ENCODE peak calls at places on chromosome 5, in five cellular contexts. One of them, this sample, is unnamed.

GRCh38 chr5:31770157-31770556 is 131.2 kb downstream of the PDZD2 start:
- DNase-seq in tibial artery: no peak
- DNase-seq in heart left ventricle: no peak
- DNase-seq in cardiac fibroblast: no peak
- DNase-seq in PC-3: no peak
- DNase-seq in this sample: no peak

GRCh38 chr5:145283101-145283500 is 552.0 kb downstream of the PRELID2 start:
- DNase-seq in tibial artery: no peak
- DNase-seq in heart left ventricle: no peak
- DNase-seq in cardiac fibroblast: peak
- DNase-seq in PC-3: no peak
- DNase-seq in this sample: no peak

GRCh38 chr5:54832066-54832465 is 153.3 kb downstream of the ESM1 start:
- DNase-seq in tibial artery: no peak
- DNase-seq in heart left ventricle: no peak
- DNase-seq in cardiac fibroblast: no peak
- DNase-seq in PC-3: no peak
- DNase-seq in this sample: no peak

GRCh38 chr5:177094224-177095087 is 7.7 kb downstream of the FGFR4 start:
- DNase-seq in tibial artery: no peak
- DNase-seq in heart left ventricle: peak
- DNase-seq in cardiac fibroblast: peak
- DNase-seq in PC-3: no peak
- DNase-seq in this sample: no peak

GRCh38 chr5:171630047-171630669 is 155.5 kb upstream of the SMIM23 start:
- DNase-seq in tibial artery: peak
- DNase-seq in heart left ventricle: peak
- DNase-seq in cardiac fibroblast: peak
- DNase-seq in PC-3: peak
- DNase-seq in this sample: no peak

GRCh38 chr5:158537343-158537742 is 562.4 kb downstream of the EBF1 start:
- DNase-seq in tibial artery: no peak
- DNase-seq in heart left ventricle: no peak
- DNase-seq in cardiac fibroblast: no peak
- DNase-seq in PC-3: no peak
- DNase-seq in this sample: no peak

GRCh38 chr5:5353681-5354080 is 68.8 kb upstream of the ICE1 start:
- DNase-seq in tibial artery: no peak
- DNase-seq in heart left ventricle: no peak
- DNase-seq in cardiac fibroblast: no peak
- DNase-seq in PC-3: no peak
- DNase-seq in this sample: no peak

GRCh38 chr5:118553662-118554061 is 434.7 kb downstream of the DTWD2 start:
- DNase-seq in tibial artery: peak
- DNase-seq in heart left ventricle: no peak
- DNase-seq in cardiac fibroblast: peak
- DNase-seq in PC-3: peak
- DNase-seq in this sample: no peak

GRCh38 chr5:51843893-51844292 is 460.6 kb downstream of the ISL1 start:
- DNase-seq in tibial artery: no peak
- DNase-seq in heart left ventricle: peak
- DNase-seq in cardiac fibroblast: no peak
- DNase-seq in PC-3: no peak
- DNase-seq in this sample: no peak

GRCh38 chr5:179796877-179797608 is 3.3 kb downstream of the LTC4S start:
- DNase-seq in tibial artery: no peak
- DNase-seq in heart left ventricle: peak
- DNase-seq in cardiac fibroblast: peak
- DNase-seq in PC-3: no peak
- DNase-seq in this sample: no peak

GRCh38 chr5:134099939-134100282 is 14.6 kb upstream of the TCF7 start:
- DNase-seq in tibial artery: no peak
- DNase-seq in heart left ventricle: no peak
- DNase-seq in cardiac fibroblast: no peak
- DNase-seq in PC-3: no peak
- DNase-seq in this sample: no peak

GRCh38 chr5:98997000-98997399 is 68.2 kb upstream of the CHD1 start:
- DNase-seq in tibial artery: peak
- DNase-seq in heart left ventricle: no peak
- DNase-seq in cardiac fibroblast: peak
- DNase-seq in PC-3: peak
- DNase-seq in this sample: no peak

GRCh38 chr5:87298687-87299362 is 31.1 kb downstream of the RASA1 start:
- DNase-seq in tibial artery: no peak
- DNase-seq in heart left ventricle: no peak
- DNase-seq in cardiac fibroblast: peak
- DNase-seq in PC-3: peak
- DNase-seq in this sample: no peak

GRCh38 chr5:6822556-6823343 is 109.5 kb downstream of the TENT4A start:
- DNase-seq in tibial artery: no peak
- DNase-seq in heart left ventricle: no peak
- DNase-seq in cardiac fibroblast: no peak
- DNase-seq in PC-3: no peak
- DNase-seq in this sample: no peak

GRCh38 chr5:5343581-5343980 is 78.9 kb upstream of the ICE1 start:
- DNase-seq in tibial artery: no peak
- DNase-seq in heart left ventricle: no peak
- DNase-seq in cardiac fibroblast: no peak
- DNase-seq in PC-3: no peak
- DNase-seq in this sample: no peak

GRCh38 chr5:19880859-19881436 is 107.1 kb downstream of the CDH18 start:
- DNase-seq in tibial artery: no peak
- DNase-seq in heart left ventricle: no peak
- DNase-seq in cardiac fibroblast: no peak
- DNase-seq in PC-3: peak
- DNase-seq in this sample: no peak

GRCh38 chr5:153350192-153350883 is 140.1 kb upstream of the GRIA1 start:
- DNase-seq in tibial artery: no peak
- DNase-seq in heart left ventricle: no peak
- DNase-seq in cardiac fibroblast: no peak
- DNase-seq in PC-3: no peak
- DNase-seq in this sample: no peak
- H3K4me3 ChIP-seq in tibial artery: no peak
- H3K4me3 ChIP-seq in heart left ventricle: no peak
- H3K4me3 ChIP-seq in cardiac fibroblast: no peak
- H3K4me3 ChIP-seq in PC-3: no peak
- H3K4me3 ChIP-seq in this sample: no peak

GRCh38 chr5:174419523-174420132 is 304.8 kb upstream of the MSX2 start:
- DNase-seq in tibial artery: peak
- DNase-seq in heart left ventricle: peak
- DNase-seq in cardiac fibroblast: peak
- DNase-seq in PC-3: peak
- DNase-seq in this sample: peak
- H3K4me3 ChIP-seq in tibial artery: peak
- H3K4me3 ChIP-seq in heart left ventricle: peak
- H3K4me3 ChIP-seq in cardiac fibroblast: no peak
- H3K4me3 ChIP-seq in PC-3: peak
- H3K4me3 ChIP-seq in this sample: no peak

GRCh38 chr5:34695275-34696032 is 39.3 kb downstream of the RAI14 start:
- DNase-seq in tibial artery: no peak
- DNase-seq in heart left ventricle: no peak
- DNase-seq in cardiac fibroblast: peak
- DNase-seq in PC-3: no peak
- DNase-seq in this sample: no peak
- H3K4me3 ChIP-seq in tibial artery: peak
- H3K4me3 ChIP-seq in heart left ventricle: no peak
- H3K4me3 ChIP-seq in cardiac fibroblast: no peak
- H3K4me3 ChIP-seq in PC-3: no peak
- H3K4me3 ChIP-seq in this sample: no peak

GRCh38 chr5:133034064-133034463 is 7.7 kb upstream of the ZCCHC10 start:
- DNase-seq in tibial artery: no peak
- DNase-seq in heart left ventricle: no peak
- DNase-seq in cardiac fibroblast: no peak
- DNase-seq in PC-3: no peak
- DNase-seq in this sample: no peak
- H3K4me3 ChIP-seq in tibial artery: no peak
- H3K4me3 ChIP-seq in heart left ventricle: no peak
- H3K4me3 ChIP-seq in cardiac fibroblast: no peak
- H3K4me3 ChIP-seq in PC-3: no peak
- H3K4me3 ChIP-seq in this sample: no peak

DNA sequence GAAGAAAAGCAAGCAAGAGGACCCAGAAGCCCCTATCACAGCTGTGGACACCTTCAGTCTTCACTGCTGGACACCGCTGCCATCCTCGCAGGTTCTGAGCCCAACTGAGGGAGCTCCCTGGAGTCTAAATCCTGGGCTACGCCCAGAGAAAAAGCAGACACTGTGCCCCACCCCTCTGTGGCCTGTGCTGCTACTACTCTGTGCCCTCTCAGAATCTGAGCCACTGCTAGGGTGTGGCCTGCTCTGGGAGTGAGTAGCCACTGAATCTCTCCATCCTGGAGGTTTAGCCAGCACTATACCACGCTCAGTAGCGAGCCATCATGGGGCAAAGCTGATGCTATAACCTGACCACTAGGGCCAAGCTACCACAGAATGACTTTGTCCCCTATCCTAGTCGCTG is 338.2 kb downstream of the NPR3 start:
- DNase-seq in tibial artery: no peak
- DNase-seq in heart left ventricle: no peak
- DNase-seq in cardiac fibroblast: peak
- DNase-seq in PC-3: peak
- DNase-seq in this sample: no peak
- H3K4me3 ChIP-seq in tibial artery: no peak
- H3K4me3 ChIP-seq in heart left ventricle: no peak
- H3K4me3 ChIP-seq in cardiac fibroblast: no peak
- H3K4me3 ChIP-seq in PC-3: peak
- H3K4me3 ChIP-seq in this sample: no peak

GRCh38 chr5:139394654-139395566 is at the start of gene PROB1:
- DNase-seq in tibial artery: no peak
- DNase-seq in heart left ventricle: peak
- DNase-seq in cardiac fibroblast: no peak
- DNase-seq in PC-3: no peak
- DNase-seq in this sample: no peak
- H3K4me3 ChIP-seq in tibial artery: peak
- H3K4me3 ChIP-seq in heart left ventricle: peak
- H3K4me3 ChIP-seq in cardiac fibroblast: peak
- H3K4me3 ChIP-seq in PC-3: no peak
- H3K4me3 ChIP-seq in this sample: peak

GRCh38 chr5:1933364-1934055 is 50.8 kb upstream of the IRX4 start:
- DNase-seq in tibial artery: no peak
- DNase-seq in heart left ventricle: no peak
- DNase-seq in cardiac fibroblast: no peak
- DNase-seq in PC-3: no peak
- DNase-seq in this sample: no peak

GRCh38 chr5:1930880-1931589 is 48.3 kb upstream of the IRX4 start:
- DNase-seq in tibial artery: no peak
- DNase-seq in heart left ventricle: peak
- DNase-seq in cardiac fibroblast: no peak
- DNase-seq in PC-3: no peak
- DNase-seq in this sample: no peak

GRCh38 chr5:1930501-1930879 is 47.8 kb upstream of the IRX4 start:
- DNase-seq in tibial artery: no peak
- DNase-seq in heart left ventricle: no peak
- DNase-seq in cardiac fibroblast: no peak
- DNase-seq in PC-3: no peak
- DNase-seq in this sample: no peak

GRCh38 chr5:1929108-1929991 is 46.6 kb upstream of the IRX4 start:
- DNase-seq in tibial artery: no peak
- DNase-seq in heart left ventricle: no peak
- DNase-seq in cardiac fibroblast: no peak
- DNase-seq in PC-3: no peak
- DNase-seq in this sample: no peak

DNA sequence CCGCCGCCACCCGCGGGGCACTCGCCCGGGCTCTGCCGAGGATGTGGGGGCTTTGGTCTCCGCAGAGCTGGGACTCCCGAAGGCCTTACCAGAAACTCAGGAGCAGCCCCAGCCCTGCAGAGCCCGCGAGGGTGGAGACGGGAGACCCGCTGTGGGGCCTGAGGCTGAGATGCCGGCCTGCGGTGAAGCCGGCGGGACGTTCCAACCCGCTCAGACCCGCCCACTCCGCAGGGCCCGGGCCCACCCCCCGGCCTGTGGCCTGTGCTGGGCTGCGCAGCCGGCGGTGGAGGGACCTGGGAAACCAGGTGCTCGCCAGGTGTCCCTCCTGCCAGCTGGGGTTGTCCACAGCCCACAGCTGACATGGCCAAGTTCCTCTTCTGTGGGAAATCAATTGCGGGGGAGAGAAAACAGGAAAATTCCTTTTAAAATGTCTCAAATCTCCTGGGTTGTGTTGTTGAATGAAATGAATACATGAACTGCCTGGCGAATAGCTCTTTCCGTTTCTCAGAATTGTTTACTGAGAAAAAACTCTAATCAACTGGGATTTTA is 48.9 kb upstream of the IRX4 start:
- DNase-seq in tibial artery: no peak
- DNase-seq in heart left ventricle: no peak
- DNase-seq in cardiac fibroblast: no peak
- DNase-seq in PC-3: no peak
- DNase-seq in this sample: no peak
- H3K4me3 ChIP-seq in tibial artery: peak
- H3K4me3 ChIP-seq in heart left ventricle: peak
- H3K4me3 ChIP-seq in cardiac fibroblast: no peak
- H3K4me3 ChIP-seq in PC-3: no peak
- H3K4me3 ChIP-seq in this sample: no peak

DNA sequence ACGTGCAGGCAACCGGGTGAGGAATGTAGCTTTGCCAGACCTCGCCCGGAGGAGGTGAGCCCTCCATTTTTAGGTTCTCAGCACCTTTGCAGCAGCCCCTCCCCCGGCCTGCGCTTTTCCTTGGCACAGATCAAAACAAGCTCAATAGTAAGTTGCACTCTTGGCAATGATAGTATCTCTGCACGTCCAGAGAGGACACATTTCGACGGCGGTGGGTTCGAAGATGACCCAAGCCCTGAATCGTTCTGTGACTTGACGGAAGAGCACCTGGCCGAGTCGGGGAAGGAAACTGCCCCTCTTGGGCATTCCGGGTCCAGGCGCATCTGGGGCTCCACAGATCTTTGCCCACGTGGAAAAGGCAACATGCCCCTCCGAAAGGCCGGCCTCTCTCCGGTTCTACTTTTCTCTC is 904 bp downstream of the GDNF start:
- DNase-seq in tibial artery: no peak
- DNase-seq in heart left ventricle: no peak
- DNase-seq in cardiac fibroblast: peak
- DNase-seq in PC-3: no peak
- DNase-seq in this sample: no peak
- H3K4me3 ChIP-seq in tibial artery: peak
- H3K4me3 ChIP-seq in heart left ventricle: peak
- H3K4me3 ChIP-seq in cardiac fibroblast: peak
- H3K4me3 ChIP-seq in PC-3: no peak
- H3K4me3 ChIP-seq in this sample: no peak